ENCODE peak calls at places on chromosomes 7 and 10, in six cellular contexts. V is HCT116, Y is PC-3, C is GM23338, A is neural progenitor cell, Q is GM23248. U is an unnamed sample.

GRCh38 chr7:110407242-110407641 is 683.7 kb upstream of the LRRN3 start:
- DNase-seq in V (no peak), Y (no peak), C (no peak), A (no peak), Q (no peak), U (no peak)

GRCh38 chr10:132485391-132485790 is 52.2 kb upstream of the INPP5A start:
- DNase-seq in V (no peak), Y (no peak), C (no peak), A (no peak), Q (no peak), U (no peak)

GRCh38 chr7:95691464-95691863 is 80.9 kb upstream of the DYNC1I1 start:
- DNase-seq in V (no peak), Y (peak), C (no peak), A (no peak), Q (no peak), U (no peak)

GRCh38 chr7:47501406-47501805 is 80.5 kb downstream of the TNS3 start:
- DNase-seq in V (no peak), Y (no peak), C (no peak), A (no peak), Q (peak), U (no peak)

GRCh38 chr7:1533569-1534329 is 3.2 kb downstream of the MAFK start:
- DNase-seq in V (no peak), Y (peak), C (no peak), A (no peak), Q (peak), U (no peak)

GRCh38 chr10:49039409-49039808 is 75.9 kb downstream of the VSTM4 start:
- DNase-seq in V (no peak), Y (no peak), C (no peak), A (no peak), Q (no peak), U (no peak)

GRCh38 chr10:19930936-19931859 is 115.0 kb downstream of the PLXDC2 start:
- DNase-seq in V (no peak), Y (peak), C (peak), A (no peak), Q (peak), U (no peak)

GRCh38 chr10:102752934-102753664 is 9.4 kb downstream of the WBP1L start:
- DNase-seq in V (no peak), Y (peak), C (peak), A (peak), Q (peak), U (peak)

GRCh38 chr7:158257001-158257400 is 330.6 kb downstream of the PTPRN2 start:
- DNase-seq in V (no peak), Y (no peak), C (no peak), A (no peak), Q (no peak), U (no peak)

GRCh38 chr10:45673074-45673628 is 579 bp upstream of the ZFAND4 start:
- DNase-seq in V (no peak), Y (no peak), C (peak), A (no peak), Q (peak), U (no peak)

GRCh38 chr7:128217030-128217805 is 23.9 kb upstream of the LEP start:
- DNase-seq in V (no peak), Y (peak), C (peak), A (no peak), Q (peak), U (no peak)

GRCh38 chr10:85784792-85785191 is 581.8 kb downstream of the GRID1 start:
- DNase-seq in V (no peak), Y (no peak), C (no peak), A (no peak), Q (no peak), U (no peak)

GRCh38 chr7:85111761-85112160 is 75.1 kb downstream of the SEMA3D start:
- DNase-seq in V (no peak), Y (no peak), C (no peak), A (no peak), Q (peak), U (no peak)

GRCh38 chr10:132547421-132547861 is 9.9 kb downstream of the INPP5A start:
- DNase-seq in V (no peak), Y (no peak), C (no peak), A (no peak), Q (no peak), U (no peak)

GRCh38 chr10:15238553-15239335 is 70.3 kb upstream of the NMT2 start:
- DNase-seq in V (no peak), Y (no peak), C (no peak), A (no peak), Q (peak), U (no peak)

GRCh38 chr7:68888971-68889385 is 709.3 kb upstream of the AUTS2 start:
- DNase-seq in V (no peak), Y (no peak), C (no peak), A (no peak), Q (no peak), U (no peak)

GRCh38 chr10:43573250-43574034 is 974 bp downstream of the ZNF239 start:
- DNase-seq in V (no peak), Y (no peak), C (peak), A (peak), Q (peak), U (no peak)

GRCh38 chr10:106582291-106582690 is 582.2 kb downstream of the SORCS1 start:
- DNase-seq in V (no peak), Y (peak), C (no peak), A (no peak), Q (peak), U (no peak)

GRCh38 chr10:5964736-5965135 is 12.6 kb downstream of the IL15RA start:
- DNase-seq in V (no peak), Y (no peak), C (no peak), A (no peak), Q (no peak), U (no peak)

GRCh38 chr10:98212204-98212603 is 55.8 kb downstream of the LOXL4 start:
- DNase-seq in V (no peak), Y (peak), C (no peak), A (no peak), Q (no peak), U (no peak)

GRCh38 chr7:77427996-77428603 is 12.0 kb upstream of the GSAP start:
- DNase-seq in V (no peak), Y (peak), C (peak), A (peak), Q (peak), U (no peak)

GRCh38 chr10:19904202-19904661 is 88.0 kb downstream of the PLXDC2 start:
- DNase-seq in V (no peak), Y (no peak), C (no peak), A (no peak), Q (peak), U (no peak)

GRCh38 chr10:99984201-99984600 is 25.5 kb downstream of the DNMBP start:
- DNase-seq in V (no peak), Y (peak), C (no peak), A (no peak), Q (peak), U (peak)

GRCh38 chr10:63368365-63368764 is 97.4 kb downstream of the JMJD1C start:
- DNase-seq in V (no peak), Y (no peak), C (no peak), A (no peak), Q (no peak), U (no peak)

GRCh38 chr7:71752171-71752935 is 620.4 kb downstream of the GALNT17 start:
- DNase-seq in V (no peak), Y (peak), C (peak), A (peak), Q (peak), U (peak)

GRCh38 chr7:130216750-130217149 is 9.1 kb downstream of the SSMEM1 start:
- DNase-seq in V (no peak), Y (no peak), C (peak), A (no peak), Q (no peak), U (no peak)

GRCh38 chr7:435518-436366 is 83.9 kb downstream of the PDGFA start:
- DNase-seq in V (no peak), Y (peak), C (no peak), A (no peak), Q (peak), U (no peak)

GRCh38 chr7:140330128-140330527 is 68.2 kb downstream of the SLC37A3 start:
- DNase-seq in V (no peak), Y (no peak), C (no peak), A (no peak), Q (no peak), U (no peak)

GRCh38 chr7:29381206-29382094 is 182.2 kb upstream of the PRR15 start:
- DNase-seq in V (no peak), Y (no peak), C (no peak), A (no peak), Q (no peak), U (no peak)

GRCh38 chr10:78642261-78642660 is 426.5 kb upstream of the ZMIZ1 start:
- DNase-seq in V (no peak), Y (no peak), C (no peak), A (no peak), Q (no peak), U (no peak)

GRCh38 chr7:76265299-76265698 is 37.2 kb upstream of the HSPB1 start:
- DNase-seq in V (no peak), Y (no peak), C (no peak), A (no peak), Q (no peak), U (no peak)

GRCh38 chr7:78742694-78743093 is 710.8 kb downstream of the MAGI2 start:
- DNase-seq in V (no peak), Y (no peak), C (no peak), A (no peak), Q (no peak), U (no peak)

GRCh38 chr10:1292611-1293021 is 236.4 kb downstream of the WDR37 start:
- DNase-seq in V (no peak), Y (no peak), C (peak), A (peak), Q (no peak), U (no peak)

GRCh38 chr10:71434760-71435394 is 38.2 kb downstream of the CDH23 start:
- DNase-seq in V (no peak), Y (no peak), C (no peak), A (no peak), Q (no peak), U (no peak)

GRCh38 chr10:76231258-76231934 is 800.0 kb downstream of the LRMDA start:
- DNase-seq in V (no peak), Y (no peak), C (peak), A (peak), Q (no peak), U (no peak)

GRCh38 chr10:6254200-6254599 is 51.5 kb downstream of the PFKFB3 start:
- DNase-seq in V (no peak), Y (no peak), C (no peak), A (no peak), Q (no peak), U (no peak)

GRCh38 chr7:42103020-42103419 is 134.0 kb downstream of the GLI3 start:
- DNase-seq in V (no peak), Y (no peak), C (no peak), A (no peak), Q (no peak), U (no peak)

GRCh38 chr10:71931295-71931694 is 32.9 kb upstream of the CHST3 start:
- DNase-seq in V (no peak), Y (no peak), C (no peak), A (no peak), Q (no peak), U (no peak)

DNA sequence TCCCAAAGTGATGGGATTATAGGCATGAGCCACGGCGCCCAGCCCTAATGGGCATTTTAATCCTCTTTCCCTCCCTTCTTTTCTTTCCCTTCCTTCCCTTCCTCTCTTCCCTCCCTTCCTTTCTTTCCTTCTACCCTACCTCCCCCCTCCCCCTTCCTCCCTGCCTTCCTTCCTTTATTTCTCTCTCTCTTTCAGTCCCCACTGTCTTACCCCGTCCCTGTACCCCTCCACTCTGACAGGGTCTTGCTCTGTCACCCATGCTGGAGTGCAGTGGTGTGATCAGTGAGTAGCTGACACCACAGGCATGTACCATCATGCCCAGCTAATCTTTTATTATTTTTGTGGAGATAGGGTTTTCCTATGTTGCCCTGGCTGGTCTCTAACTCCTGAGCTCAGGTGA is 24.2 kb downstream of the LCOR start:
- DNase-seq in V (no peak), Y (no peak), C (no peak), A (peak), Q (no peak), U (no peak)
- H3K4me2 ChIP-seq in V (no peak), Y (no peak), C (no peak), A (no peak), Q (no peak), U (no peak)

GRCh38 chr7:105009667-105010537 is 4.1 kb upstream of the KMT2E start:
- DNase-seq in V (no peak), Y (no peak), C (no peak), A (no peak), Q (peak), U (no peak)
- TF ChIP-seq EZH2phosphoT487 in V (no peak), Y (no peak), C (no peak), A (no peak), Q (no peak), U (no peak)

GRCh38 chr7:19772323-19772722 is 1.1 kb downstream of the TMEM196 start:
- DNase-seq in V (no peak), Y (no peak), C (peak), A (peak), Q (no peak), U (no peak)
- TF ChIP-seq EZH2 in V (no peak), Y (no peak), C (no peak), A (no peak), Q (no peak), U (no peak)

DNA sequence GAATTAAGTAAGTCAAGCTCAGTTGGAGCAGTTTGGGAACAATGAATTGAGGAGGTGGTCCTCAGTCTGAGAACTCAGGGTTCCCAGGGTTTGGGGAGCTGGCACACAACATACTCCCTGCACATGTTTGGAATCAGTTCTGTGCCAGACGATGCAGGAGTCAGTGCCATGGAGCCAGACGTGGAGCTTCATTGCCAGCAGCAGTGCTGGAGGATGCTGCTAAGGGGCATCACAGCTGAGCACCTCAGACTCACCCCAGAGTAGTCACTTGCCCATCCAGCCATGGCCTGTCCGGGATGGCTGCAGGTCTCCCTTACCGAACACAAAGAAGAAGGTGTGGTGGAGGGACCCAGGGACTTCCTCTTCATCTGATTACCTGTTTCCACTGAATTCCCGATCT is 7.9 kb downstream of the GIMAP5 start:
- DNase-seq in V (no peak), Y (no peak), C (no peak), A (no peak), Q (no peak), U (no peak)
- H3K4me2 ChIP-seq in V (no peak), Y (no peak), C (no peak), A (no peak), Q (no peak), U (no peak)

GRCh38 chr7:94239661-94240234 is 154.9 kb upstream of the COL1A2 start:
- DNase-seq in V (no peak), Y (no peak), C (peak), A (peak), Q (no peak), U (no peak)
- TF ChIP-seq EZH2phosphoT487 in V (no peak), Y (no peak), C (no peak), A (peak), Q (no peak), U (no peak)

GRCh38 chr7:92732451-92733036 is 103.8 kb downstream of the CDK6 start:
- DNase-seq in V (no peak), Y (no peak), C (no peak), A (no peak), Q (no peak), U (no peak)
- TF ChIP-seq EZH2 in V (no peak), Y (no peak), C (no peak), A (no peak), Q (no peak), U (no peak)